ENCODE peak calls at places on chromosomes 16 and 17, in seven cellular contexts. C is anterior cingulate cortex; P is stromal cell of bone marrow; D is stimulated activated CD4-positive, alpha-beta T cell treated with anti-CD3 and anti-CD28 coated beads, Interleukin-15, amount 100 ng/mL, for 1 hour; K is NCI-H2171; E is NCI-H345; F is body of pancreas. L is an unnamed sample.

GRCh38 chr17:13413001-13413400 is 188.7 kb downstream of the HS3ST3A1 start:
- DNase-seq in K (no peak), P (no peak), D (no peak), F (no peak), E (no peak), C (no peak), L (no peak)

GRCh38 chr17:41773731-41774193 is 12.7 kb downstream of the JUP start:
- DNase-seq in P (no peak), D (no peak), E (no peak), F (no peak), C (no peak), K (no peak), L (no peak)

GRCh38 chr16:24689128-24689527 is 40.3 kb upstream of the TNRC6A start:
- DNase-seq in F (peak), C (no peak), E (no peak), D (no peak), K (no peak), P (peak), L (no peak)

GRCh38 chr16:85582177-85582888 is 30.8 kb upstream of the GSE1 start:
- DNase-seq in K (no peak), F (no peak), C (no peak), E (peak), D (no peak), P (no peak), L (no peak)

GRCh38 chr16:66927012-66927436 is 1.7 kb upstream of the RRAD start:
- DNase-seq in K (no peak), P (peak), F (no peak), D (no peak), E (no peak), C (no peak), L (no peak)

GRCh38 chr17:78958556-78959191 is 21.0 kb downstream of the LGALS3BP start:
- DNase-seq in D (no peak), E (no peak), F (no peak), P (no peak), C (no peak), K (no peak), L (no peak)

GRCh38 chr16:57255686-57256415 is 10.8 kb downstream of the ARL2BP start:
- DNase-seq in K (no peak), C (no peak), F (no peak), P (no peak), E (no peak), D (no peak), L (no peak)

GRCh38 chr16:25877103-25877502 is 185.3 kb downstream of the HS3ST4 start:
- DNase-seq in E (no peak), C (no peak), D (no peak), F (no peak), P (no peak), K (no peak), L (no peak)

GRCh38 chr16:765971-766819 is 5.7 kb downstream of the MSLN start:
- DNase-seq in K (no peak), F (no peak), P (no peak), C (no peak), E (no peak), D (no peak), L (no peak)

GRCh38 chr16:81216706-81217105 is 21.8 kb upstream of the BCO1 start:
- DNase-seq in C (no peak), D (no peak), F (no peak), P (no peak), E (peak), K (no peak), L (no peak)

GRCh38 chr16:17149904-17150483 is 320.8 kb downstream of the XYLT1 start:
- DNase-seq in F (no peak), C (no peak), K (no peak), D (no peak), E (no peak), P (no peak), L (no peak)

GRCh38 chr16:82470506-82471196 is 156.1 kb upstream of the CDH13 start:
- DNase-seq in D (no peak), F (no peak), K (peak), P (no peak), C (no peak), E (peak), L (no peak)

GRCh38 chr17:2337152-2337810 is at the start of gene SGSM2:
- DNase-seq in K (peak), D (peak), P (no peak), C (peak), E (peak), F (peak), L (peak)

GRCh38 chr17:75845933-75846700 is 1.9 kb upstream of the UNC13D start:
- DNase-seq in C (no peak), D (no peak), P (no peak), K (no peak), F (peak), E (no peak), L (no peak)

GRCh38 chr17:76131061-76131691 is 9.9 kb downstream of the FOXJ1 start:
- DNase-seq in D (no peak), K (no peak), E (no peak), F (no peak), C (no peak), P (no peak), L (no peak)

GRCh38 chr16:80804451-80805383 is at the start of gene CDYL2:
- DNase-seq in E (peak), P (no peak), C (no peak), D (peak), F (peak), K (no peak), L (no peak)

GRCh38 chr16:27838536-27839175 is 224.9 kb downstream of the GSG1L start:
- DNase-seq in F (no peak), C (no peak), E (no peak), P (no peak), K (no peak), D (no peak), L (no peak)

GRCh38 chr17:7081341-7082062 is 1.5 kb upstream of the CLEC10A start:
- DNase-seq in E (no peak), K (no peak), C (no peak), D (no peak), F (no peak), P (no peak), L (peak)

GRCh38 chr17:66975614-66976378 is 11.3 kb downstream of the CACNG4 start:
- DNase-seq in P (no peak), D (no peak), C (no peak), K (no peak), F (peak), E (no peak), L (no peak)

GRCh38 chr16:30760160-30760559 is 1.7 kb downstream of the CFAP119 start:
- DNase-seq in C (no peak), P (no peak), F (no peak), E (no peak), K (no peak), D (no peak), L (no peak)

GRCh38 chr17:78412403-78412802 is 34.0 kb downstream of the PGS1 start:
- DNase-seq in F (no peak), P (no peak), E (no peak), C (no peak), K (no peak), D (no peak), L (no peak)

GRCh38 chr16:2707368-2708289 is 12.4 kb downstream of the PRSS27 start:
- DNase-seq in C (no peak), E (no peak), F (no peak), K (no peak), P (no peak), D (no peak), L (no peak)

GRCh38 chr16:69179255-69180010 is 7.5 kb upstream of the SNTB2 start:
- DNase-seq in F (peak), E (no peak), D (no peak), K (no peak), P (peak), C (no peak), L (no peak)

GRCh38 chr16:19375561-19376158 is 42.0 kb upstream of the TMC5 start:
- DNase-seq in E (peak), D (no peak), K (peak), P (peak), C (no peak), F (peak), L (no peak)

GRCh38 chr17:19487009-19487600 is 46.5 kb upstream of the SLC47A1 start:
- DNase-seq in K (no peak), E (no peak), P (no peak), F (no peak), D (no peak), C (no peak), L (no peak)

GRCh38 chr17:19659366-19660177 is 11.0 kb downstream of the ALDH3A2 start:
- DNase-seq in P (no peak), F (peak), K (no peak), E (no peak), D (no peak), C (no peak), L (no peak)

GRCh38 chr17:57555636-57556175 is 189.4 kb downstream of the CCDC182 start:
- DNase-seq in F (no peak), E (no peak), K (no peak), C (no peak), D (no peak), P (no peak), L (no peak)

GRCh38 chr17:35918665-35919064 is 11.9 kb downstream of the RDM1 start:
- DNase-seq in C (no peak), P (no peak), D (no peak), K (no peak), F (no peak), E (no peak), L (no peak)

GRCh38 chr17:48472485-48473281 is 42.7 kb upstream of the SKAP1 start:
- DNase-seq in P (no peak), D (no peak), K (no peak), F (no peak), E (peak), C (no peak), L (peak)

GRCh38 chr17:38868095-38868967 is 1.5 kb upstream of the LASP1 start:
- DNase-seq in K (peak), D (no peak), C (no peak), P (peak), E (peak), F (peak), L (no peak)

GRCh38 chr16:82715833-82716232 is 89.1 kb downstream of the CDH13 start:
- DNase-seq in F (no peak), K (no peak), C (no peak), E (no peak), P (no peak), D (no peak), L (no peak)

GRCh38 chr17:77253611-77254051 is 112.9 kb downstream of the SEC14L1 start:
- DNase-seq in F (no peak), D (no peak), K (no peak), P (no peak), C (no peak), E (no peak), L (no peak)

GRCh38 chr17:304461-304860 is 48.1 kb downstream of the RPH3AL start:
- DNase-seq in F (peak), K (no peak), D (no peak), E (no peak), C (no peak), P (no peak), L (no peak)